ENCODE peak calls at places on chromosomes 11 and 22, in four cellular contexts. F is ascending aorta; C is heart left ventricle; W is CD8-positive, alpha-beta memory T cell. A is an unnamed sample. For H3K36me3, the result is how much of the 10 kb centered on the place peaks cover.

GRCh38 chr11:8294251-8294935 is 30.7 kb upstream of the LMO1 start:
- DNase-seq in F (no peak), C (no peak), W (no peak), A (no peak)

GRCh38 chr11:58127350-58127749 is 2.0 kb upstream of the OR9I1 start:
- DNase-seq in W (no peak), F (no peak), C (no peak), A (no peak)

GRCh38 chr22:24271406-24271760 is 752 bp downstream of the SPECC1L start:
- DNase-seq in C (no peak), W (no peak), F (no peak), A (no peak)

GRCh38 chr11:35045219-35045819 is 93.7 kb upstream of the CD44 start:
- DNase-seq in C (no peak), F (no peak), W (peak), A (peak)

GRCh38 chr11:77669848-77670511 is 32.4 kb upstream of the CLNS1A start:
- DNase-seq in C (no peak), W (no peak), F (no peak), A (no peak)

GRCh38 chr22:49767355-49768062 is 60.2 kb downstream of the BRD1 start:
- DNase-seq in W (peak), C (no peak), F (peak), A (no peak)

GRCh38 chr11:69978841-69979614 is 99.1 kb upstream of the ANO1 start:
- DNase-seq in F (no peak), W (no peak), C (no peak), A (no peak)

GRCh38 chr11:106990322-106990721 is 28.0 kb downstream of the GUCY1A2 start:
- DNase-seq in F (no peak), C (peak), W (no peak), A (no peak)

GRCh38 chr11:102367364-102367763 is 20.4 kb downstream of the BIRC2 start:
- DNase-seq in W (peak), F (no peak), C (no peak), A (no peak)

GRCh38 chr11:126185200-126186030 is 26.0 kb downstream of the RPUSD4 start:
- DNase-seq in C (no peak), F (no peak), W (no peak), A (no peak)

GRCh38 chr11:43680521-43681505 is at the start of gene HSD17B12:
- DNase-seq in W (peak), F (peak), C (peak), A (peak)

GRCh38 chr11:121762820-121763219 is 310.1 kb upstream of the SORL1-AS1 start:
- DNase-seq in F (no peak), W (no peak), C (no peak), A (no peak)

GRCh38 chr11:40384991-40385390 is 1074.5 kb downstream of the LRRC4C start:
- DNase-seq in C (no peak), W (no peak), F (no peak), A (no peak)

GRCh38 chr22:36197601-36198146 is 3.9 kb downstream of the APOL4 start:
- DNase-seq in C (no peak), W (no peak), F (no peak), A (no peak)

GRCh38 chr22:17319541-17319940 is 49.7 kb upstream of the CECR2 start:
- DNase-seq in C (no peak), F (no peak), W (no peak), A (no peak)

GRCh38 chr11:134154441-134154840 is 69.3 kb downstream of the NCAPD3 start:
- DNase-seq in W (no peak), F (no peak), C (no peak), A (no peak)

GRCh38 chr22:46726066-46726985 is 11.7 kb downstream of the CERK start:
- DNase-seq in W (no peak), C (peak), F (no peak), A (no peak)

GRCh38 chr11:68693484-68693882 is 9.1 kb downstream of the GAL start:
- DNase-seq in F (no peak), C (no peak), W (no peak), A (no peak)

GRCh38 chr11:70541176-70541575 is 142.8 kb downstream of the CTTN start:
- DNase-seq in W (no peak), F (no peak), C (peak), A (no peak)

GRCh38 chr22:48431014-48431413 is 1396.7 kb downstream of the BRD1 start:
- DNase-seq in C (no peak), W (no peak), F (no peak), A (no peak)

GRCh38 chr11:113173023-113173594 is 141.3 kb upstream of the TTC12 start:
- DNase-seq in F (no peak), W (no peak), C (no peak), A (no peak)

GRCh38 chr11:108198833-108199232 is 23.6 kb downstream of the NPAT start:
- DNase-seq in W (no peak), F (no peak), C (no peak), A (no peak)

GRCh38 chr11:74952752-74953151 is 3.7 kb downstream of the SPCS2 start:
- DNase-seq in W (no peak), F (no peak), C (no peak), A (no peak)
- H3K36me3 ChIP-seq in W (under half), F (under half), C (under half), A (under half)

GRCh38 chr22:20157416-20158183 is 6.7 kb upstream of the CCDC188 start:
- DNase-seq in C (no peak), F (no peak), W (no peak), A (no peak)
- H3K4me3 ChIP-seq in C (no peak), F (no peak), W (no peak), A (no peak)

DNA sequence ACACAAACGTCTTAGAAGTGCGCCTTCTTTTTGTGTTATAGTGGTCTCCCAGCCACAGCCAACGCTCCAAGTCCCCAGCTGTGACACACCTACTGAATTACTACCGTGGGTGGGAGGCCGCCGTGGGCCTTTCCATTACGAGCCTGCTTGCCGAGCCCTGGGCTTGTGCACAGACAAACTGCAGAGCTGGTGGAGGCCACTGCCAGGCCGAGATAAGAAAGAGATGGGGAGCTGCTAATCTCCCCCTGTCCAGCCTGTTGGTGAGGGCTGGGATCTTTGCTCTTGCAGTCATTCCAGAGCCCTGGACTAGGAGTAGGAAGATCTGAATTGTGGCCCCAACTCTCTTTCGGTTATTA is 820 bp downstream of the HMBS start:
- DNase-seq in C (no peak), F (no peak), W (no peak), A (no peak)
- H3K27ac ChIP-seq in C (peak), F (peak), W (peak), A (peak)

GRCh38 chr11:111745719-111746504 is 20.3 kb downstream of the PPP2R1B start:
- DNase-seq in C (no peak), F (no peak), W (no peak), A (no peak)
- H3K36me3 ChIP-seq in C (under half), F (half or more), W (under half), A (half or more)

GRCh38 chr11:67466962-67467771 is 1.9 kb downstream of the TMEM134 start:
- DNase-seq in W (no peak), C (no peak), F (no peak), A (no peak)
- H3K4me3 ChIP-seq in W (no peak), C (no peak), F (peak), A (no peak)